ENCODE peak calls at places on chromosomes 5 and 9, in four cellular contexts. D, W, F and O are unnamed samples.

GRCh38 chr9:77016526-77017504 is 2.6 kb upstream of the FOXB2 start:
- DNase-seq in W (no peak), D (peak; percentile 15), F (no peak), O (no peak)

GRCh38 chr5:102889033-102889432 is 133.9 kb downstream of the PAM start:
- DNase-seq in W (no peak), D (no peak), F (no peak), O (no peak)

GRCh38 chr5:56002303-56002702 is 7.5 kb upstream of the IL6ST start:
- DNase-seq in D (no peak), F (no peak), W (no peak), O (no peak)

GRCh38 chr9:5393497-5393896 is 44.2 kb downstream of the PLGRKT start:
- DNase-seq in D (no peak), W (no peak), F (no peak), O (no peak)

GRCh38 chr5:78162253-78162862 is 132.1 kb downstream of the AP3B1 start:
- DNase-seq in W (peak; percentile 23), D (peak; percentile 27), F (peak; percentile 25), O (peak; percentile 9)

GRCh38 chr9:102479191-102479590 is 515.9 kb upstream of the CYLC2 start:
- DNase-seq in D (no peak), W (no peak), F (no peak), O (no peak)

GRCh38 chr5:31827862-31828261 is 188.9 kb downstream of the PDZD2 start:
- DNase-seq in F (no peak), W (no peak), D (peak; percentile 42), O (peak; percentile 10)

GRCh38 chr5:15555176-15555575 is 55.2 kb downstream of the FBXL7 start:
- DNase-seq in F (no peak), D (no peak), W (no peak), O (no peak)

GRCh38 chr5:177300236-177300880 is 3.2 kb downstream of the RAB24 start:
- DNase-seq in W (peak; percentile 92), D (peak; percentile 88), F (peak; percentile 23), O (peak; percentile 75)

GRCh38 chr5:79872309-79872708 is 118.8 kb downstream of the MTX3 start:
- DNase-seq in W (peak; percentile 22), D (no peak), F (no peak), O (no peak)

GRCh38 chr9:36905101-36906066 is 128.7 kb downstream of the PAX5 start:
- DNase-seq in D (no peak), W (no peak), F (no peak), O (no peak)

GRCh38 chr5:36691993-36692392 is 85.6 kb downstream of the SLC1A3 start:
- DNase-seq in F (no peak), W (no peak), D (no peak), O (peak; percentile 74)

GRCh38 chr5:35742006-35742405 is 114.7 kb upstream of the IL7R start:
- DNase-seq in W (no peak), D (no peak), F (no peak), O (no peak)

GRCh38 chr5:129359450-129359849 is 100.6 kb upstream of the ADAMTS19 start:
- DNase-seq in D (no peak), W (no peak), F (no peak), O (no peak)

GRCh38 chr5:139651863-139652787 is 4.0 kb downstream of the CXXC5 start:
- DNase-seq in F (peak; percentile 100), D (peak; percentile 91), W (no peak), O (peak; percentile 82)

GRCh38 chr5:159657766-159658165 is 258.5 kb upstream of the ADRA1B start:
- DNase-seq in W (no peak), D (no peak), F (no peak), O (no peak)